ENCODE peak calls at places on chromosomes 1 and 21, in eight cellular contexts. F is sigmoid colon, K is prostate gland, J is H1, E is HCT116, A is GM23338, N is GM12878, C is HepG2. W is an unnamed sample.
A peak's percentile ranks its signal among the peaks of the same experiment; 100 is the strongest.

GRCh38 chr1:168918860-168919741 is 187.4 kb upstream of the ATP1B1 start:
- DNase-seq in F (no peak), K (no peak), J (peak; percentile 13), E (no peak), A (peak; percentile 66), N (no peak), C (peak; percentile 44), W (no peak)

GRCh38 chr1:21324368-21325137 is 34.3 kb upstream of the ECE1 start:
- DNase-seq in F (peak; percentile 91), K (peak; percentile 82), J (no peak), E (peak; percentile 94), A (no peak), N (peak; percentile 41), C (no peak), W (peak; percentile 89)

GRCh38 chr1:104787866-104788510 is 1038.3 kb downstream of the AMY1C start:
- DNase-seq in F (no peak), K (no peak), J (no peak), E (no peak), A (no peak), N (no peak), C (no peak), W (no peak)

GRCh38 chr21:31900121-31900895 is 27.5 kb downstream of the HUNK start:
- DNase-seq in F (no peak), K (no peak), J (no peak), E (no peak), A (no peak), N (no peak), C (peak; percentile 99), W (peak; percentile 61)

GRCh38 chr1:231420299-231420958 is 1.7 kb downstream of the EGLN1 start:
- DNase-seq in F (no peak), K (no peak), J (no peak), E (no peak), A (peak; percentile 22), N (no peak), C (no peak), W (no peak)

GRCh38 chr1:213415686-213416380 is 364.8 kb downstream of the RPS6KC1 start:
- DNase-seq in F (no peak), K (no peak), J (no peak), E (no peak), A (no peak), N (no peak), C (no peak), W (no peak)

GRCh38 chr1:115062542-115063004 is 26.7 kb downstream of the TSPAN2 start:
- DNase-seq in F (no peak), K (peak; percentile 63), J (no peak), E (no peak), A (no peak), N (peak; percentile 23), C (no peak), W (peak; percentile 64)

GRCh38 chr1:62912028-62912638 is 128.2 kb downstream of the ATG4C start:
- DNase-seq in F (no peak), K (no peak), J (no peak), E (no peak), A (peak; percentile 44), N (no peak), C (peak; percentile 9), W (no peak)

GRCh38 chr1:56491441-56491840 is 87.9 kb downstream of the PLPP3 start:
- DNase-seq in F (no peak), K (no peak), J (no peak), E (no peak), A (no peak), N (no peak), C (no peak), W (no peak)

GRCh38 chr21:32475162-32475812 is 62.8 kb downstream of the EVA1C start:
- DNase-seq in F (no peak), K (no peak), J (no peak), E (no peak), A (no peak), N (no peak), C (no peak), W (no peak)

GRCh38 chr1:3651939-3652537 is at the start of gene TP73:
- DNase-seq in F (no peak), K (no peak), J (no peak), E (peak; percentile 21), A (peak; percentile 43), N (no peak), C (no peak), W (no peak)

GRCh38 chr1:223621312-223621734 is 44.2 kb downstream of the CAPN8 start:
- DNase-seq in F (no peak), K (no peak), J (no peak), E (no peak), A (no peak), N (peak; percentile 60), C (peak; percentile 44), W (no peak)

GRCh38 chr1:86416343-86416742 is 7.6 kb upstream of the CLCA2 start:
- DNase-seq in F (no peak), K (no peak), J (no peak), E (no peak), A (no peak), N (no peak), C (no peak), W (no peak)

GRCh38 chr1:171055966-171056643 is 34.6 kb upstream of the FMO3 start:
- DNase-seq in F (no peak), K (no peak), J (no peak), E (no peak), A (no peak), N (no peak), C (no peak), W (no peak)

GRCh38 chr1:114296413-114296812 is 142.7 kb upstream of the SYT6 start:
- DNase-seq in F (no peak), K (no peak), J (no peak), E (no peak), A (no peak), N (no peak), C (no peak), W (no peak)

GRCh38 chr21:29265690-29266479 is 32.8 kb upstream of the BACH1 start:
- DNase-seq in F (no peak), K (no peak), J (no peak), E (no peak), A (no peak), N (peak; percentile 30), C (no peak), W (no peak)

GRCh38 chr1:150925080-150925479 is 1.1 kb upstream of the SETDB1 start:
- DNase-seq in F (no peak), K (no peak), J (no peak), E (no peak), A (peak; percentile 36), N (no peak), C (no peak), W (no peak)

GRCh38 chr1:23178414-23178813 is 9.8 kb upstream of the LUZP1 start:
- DNase-seq in F (no peak), K (no peak), J (no peak), E (no peak), A (no peak), N (no peak), C (no peak), W (no peak)

GRCh38 chr1:23174383-23175110 is 5.9 kb upstream of the LUZP1 start:
- DNase-seq in F (no peak), K (no peak), J (no peak), E (no peak), A (no peak), N (no peak), C (no peak), W (no peak)

GRCh38 chr1:23177438-23178380 is 9.1 kb upstream of the LUZP1 start:
- DNase-seq in F (peak; percentile 91), K (peak; percentile 64), J (no peak), E (no peak), A (peak; percentile 85), N (peak; percentile 46), C (peak; percentile 25), W (peak; percentile 64)

GRCh38 chr1:23178931-23179330 is 10.3 kb upstream of the LUZP1 start:
- DNase-seq in F (no peak), K (no peak), J (no peak), E (no peak), A (peak; percentile 52), N (no peak), C (no peak), W (no peak)

DNA sequence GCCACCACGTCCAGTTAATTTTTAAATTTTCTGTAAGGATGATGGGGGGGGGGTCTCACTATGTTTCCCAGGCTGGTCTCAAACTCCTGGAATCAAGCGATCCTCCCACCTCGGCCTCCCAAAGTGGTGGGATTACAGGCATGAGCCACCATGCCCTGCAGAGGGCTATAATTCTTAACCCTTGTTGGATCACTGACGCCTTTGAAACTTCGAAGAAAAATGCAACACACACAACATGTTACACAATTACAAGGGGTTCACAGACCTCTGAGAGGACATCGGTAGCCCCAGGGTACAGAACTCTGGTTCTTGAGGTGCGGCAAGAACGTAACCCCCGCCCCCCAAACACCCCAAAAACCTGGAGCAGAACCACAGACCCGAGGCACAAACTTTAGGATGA is 8.4 kb upstream of the LUZP1 start:
- DNase-seq in F (no peak), K (no peak), J (no peak), E (no peak), A (no peak), N (no peak), C (no peak), W (no peak)
- H3K4me1 ChIP-seq in F (peaks cover 16% of the 10 kb centered on the region), K (no peaks in the 10 kb centered on the region), J (no peaks in the 10 kb centered on the region), E (peaks cover 29% of the 10 kb centered on the region), A (peaks cover 11% of the 10 kb centered on the region), N (peaks cover 19% of the 10 kb centered on the region), C (peaks cover 54% of the 10 kb centered on the region), W (peaks cover 33% of the 10 kb centered on the region)

GRCh38 chr1:44422161-44422560 is 17.1 kb downstream of the RNF220 start:
- DNase-seq in F (no peak), K (no peak), J (no peak), E (no peak), A (peak; percentile 54), N (no peak), C (no peak), W (no peak)

GRCh38 chr1:44420535-44420934 is 15.5 kb downstream of the RNF220 start:
- DNase-seq in F (no peak), K (no peak), J (no peak), E (no peak), A (no peak), N (no peak), C (no peak), W (no peak)

GRCh38 chr1:44418022-44418673 is 13.1 kb downstream of the RNF220 start:
- DNase-seq in F (no peak), K (no peak), J (no peak), E (no peak), A (peak; percentile 57), N (no peak), C (no peak), W (no peak)

GRCh38 chr1:44423706-44424546 is 18.9 kb downstream of the RNF220 start:
- DNase-seq in F (peak; percentile 78), K (peak; percentile 91), J (no peak), E (no peak), A (peak; percentile 63), N (no peak), C (no peak), W (peak; percentile 87)

GRCh38 chr1:44421374-44422028 is 16.4 kb downstream of the RNF220 start:
- DNase-seq in F (no peak), K (no peak), J (no peak), E (no peak), A (no peak), N (no peak), C (no peak), W (no peak)
- TF ChIP-seq POLR2AphosphoS5 in F (no peak), K (no peak), J (no peak), E (no peak), A (no peak), N (no peak), C (no peak), W (no peak)

GRCh38 chr1:236123563-236123962 is 18.8 kb upstream of the GPR137B start:
- DNase-seq in F (no peak), K (no peak), J (no peak), E (no peak), A (no peak), N (no peak), C (no peak), W (no peak)
- H3K27ac ChIP-seq in F (no peak overlapping the region), K (no peak overlapping the region), J (no peak overlapping the region), E (no peak overlapping the region), A (no peak overlapping the region), N (no peak overlapping the region), C (no peak overlapping the region), W (no peak overlapping the region)

GRCh38 chr1:94274561-94274960 is 37.2 kb upstream of the ARHGAP29 start:
- DNase-seq in F (no peak), K (no peak), J (no peak), E (no peak), A (no peak), N (no peak), C (no peak), W (no peak)
- H3K4me1 ChIP-seq in F (peaks cover 11% of the 10 kb centered on the region), K (no peaks in the 10 kb centered on the region), J (no peaks in the 10 kb centered on the region), E (peaks cover 61% of the 10 kb centered on the region), A (no peaks in the 10 kb centered on the region), N (no peaks in the 10 kb centered on the region), C (peaks cover 15% of the 10 kb centered on the region), W (no peaks in the 10 kb centered on the region)

W was measured in stomach.